ENCODE peak calls at places on chromosome 4, in eight cellular contexts. T is heart left ventricle, D is AG10803, P is mammary epithelial cell, C is mesendoderm, S is upper lobe of right lung, M is H7, O is MM.1S. I is an unnamed sample.

GRCh38 chr4:11805837-11806236 is 377.1 kb upstream of the HS3ST1 start:
- DNase-seq in T (no peak), D (no peak), P (peak), C (peak), S (no peak), M (peak), O (peak), I (peak)

GRCh38 chr4:97589481-97590196 is 553.6 kb downstream of the STPG2 start:
- DNase-seq in T (no peak), D (no peak), P (peak), C (no peak), S (no peak), M (no peak), O (no peak), I (no peak)

GRCh38 chr4:75745192-75745591 is 20.8 kb downstream of the USO1 start:
- DNase-seq in T (no peak), D (peak), P (peak), C (no peak), S (no peak), M (no peak), O (no peak), I (no peak)

GRCh38 chr4:32631824-32632223 is 1911.7 kb downstream of the PCDH7 start:
- DNase-seq in T (no peak), D (no peak), P (no peak), C (no peak), S (no peak), M (peak), O (no peak), I (no peak)

GRCh38 chr4:45438047-45438446 is 685.8 kb downstream of the GABRG1 start:
- DNase-seq in T (no peak), D (no peak), P (peak), C (no peak), S (no peak), M (no peak), O (no peak), I (no peak)

GRCh38 chr4:124177647-124178425 is 534.7 kb downstream of the ANKRD50 start:
- DNase-seq in T (no peak), D (peak), P (peak), C (no peak), S (no peak), M (no peak), O (no peak), I (no peak)

GRCh38 chr4:186946682-186947294 is 223.1 kb upstream of the FAT1 start:
- DNase-seq in T (no peak), D (no peak), P (no peak), C (peak), S (no peak), M (peak), O (no peak), I (peak)

GRCh38 chr4:47838445-47838844 is 578 bp upstream of the CORIN start:
- DNase-seq in T (no peak), D (no peak), P (no peak), C (peak), S (no peak), M (peak), O (no peak), I (no peak)

GRCh38 chr4:48546336-48546735 is 56.3 kb downstream of the ZAR1 start:
- DNase-seq in T (no peak), D (peak), P (peak), C (peak), S (no peak), M (peak), O (peak), I (peak)

GRCh38 chr4:39686997-39687396 is 10.9 kb upstream of the UBE2K start:
- DNase-seq in T (no peak), D (no peak), P (no peak), C (no peak), S (no peak), M (no peak), O (peak), I (no peak)

GRCh38 chr4:139606600-139607301 is 50.7 kb upstream of the SETD7 start:
- DNase-seq in T (no peak), D (peak), P (peak), C (peak), S (no peak), M (no peak), O (peak), I (peak)

GRCh38 chr4:8726344-8726851 is 133.8 kb downstream of the CPZ start:
- DNase-seq in T (no peak), D (no peak), P (no peak), C (peak), S (peak), M (peak), O (no peak), I (no peak)

GRCh38 chr4:182307746-182308145 is 64.5 kb downstream of the TENM3 start:
- DNase-seq in T (no peak), D (peak), P (peak), C (no peak), S (no peak), M (no peak), O (no peak), I (no peak)

GRCh38 chr4:123603165-123603564 is 206.6 kb downstream of the SPRY1 start:
- DNase-seq in T (no peak), D (no peak), P (peak), C (no peak), S (no peak), M (no peak), O (no peak), I (no peak)

GRCh38 chr4:7390366-7390765 is 44.4 kb downstream of the PSAPL1 start:
- DNase-seq in T (no peak), D (no peak), P (no peak), C (no peak), S (no peak), M (peak), O (no peak), I (no peak)

GRCh38 chr4:123397276-123398150 is 918 bp downstream of the SPRY1 start:
- DNase-seq in T (peak), D (peak), P (peak), C (peak), S (peak), M (peak), O (peak), I (no peak)

GRCh38 chr4:47831026-47831689 is 6.7 kb downstream of the CORIN start:
- DNase-seq in T (peak), D (no peak), P (no peak), C (no peak), S (no peak), M (no peak), O (no peak), I (no peak)

GRCh38 chr4:182240161-182241130 is 2.8 kb upstream of the TENM3 start:
- DNase-seq in T (no peak), D (peak), P (no peak), C (peak), S (no peak), M (no peak), O (no peak), I (no peak)

GRCh38 chr4:97548943-97549583 is 594.2 kb downstream of the STPG2 start:
- DNase-seq in T (no peak), D (no peak), P (peak), C (no peak), S (no peak), M (no peak), O (peak), I (no peak)

GRCh38 chr4:997375-998071 is 4.3 kb upstream of the SLC26A1 start:
- DNase-seq in T (peak), D (no peak), P (no peak), C (no peak), S (no peak), M (peak), O (no peak), I (no peak)

GRCh38 chr4:113657834-113658233 is 103.7 kb downstream of the CAMK2D start:
- DNase-seq in T (no peak), D (no peak), P (peak), C (no peak), S (no peak), M (no peak), O (no peak), I (no peak)

GRCh38 chr4:21469438-21470032 is 479.0 kb downstream of the KCNIP4 start:
- DNase-seq in T (no peak), D (peak), P (peak), C (peak), S (no peak), M (no peak), O (peak), I (peak)

GRCh38 chr4:88569944-88570455 is 22.3 kb upstream of the HERC3 start:
- DNase-seq in T (no peak), D (peak), P (no peak), C (peak), S (no peak), M (no peak), O (no peak), I (no peak)

GRCh38 chr4:109703664-109704351 is 563 bp upstream of the CASP6 start:
- DNase-seq in T (no peak), D (no peak), P (no peak), C (no peak), S (no peak), M (no peak), O (no peak), I (no peak)

GRCh38 chr4:105808459-105809041 is 86.7 kb upstream of the NPNT start:
- DNase-seq in T (no peak), D (peak), P (peak), C (peak), S (no peak), M (no peak), O (no peak), I (no peak)

GRCh38 chr4:3369781-3370660 is 71.7 kb upstream of the HGFAC start:
- DNase-seq in T (peak), D (peak), P (peak), C (peak), S (no peak), M (peak), O (peak), I (peak)

GRCh38 chr4:3469386-3470243 is 6.5 kb downstream of the DOK7 start:
- DNase-seq in T (peak), D (no peak), P (no peak), C (no peak), S (no peak), M (peak), O (no peak), I (no peak)

GRCh38 chr4:160406426-160406825 is 1303.5 kb downstream of the RAPGEF2 start:
- DNase-seq in T (no peak), D (no peak), P (no peak), C (no peak), S (no peak), M (no peak), O (no peak), I (no peak)

GRCh38 chr4:159229164-159229563 is 126.3 kb downstream of the RAPGEF2 start:
- DNase-seq in T (no peak), D (peak), P (peak), C (peak), S (no peak), M (no peak), O (no peak), I (no peak)

GRCh38 chr4:123870283-123870876 is 473.8 kb downstream of the SPRY1 start:
- DNase-seq in T (no peak), D (no peak), P (no peak), C (peak), S (no peak), M (no peak), O (no peak), I (no peak)

GRCh38 chr4:11748169-11748872 is 319.6 kb upstream of the HS3ST1 start:
- DNase-seq in T (no peak), D (no peak), P (peak), C (no peak), S (no peak), M (no peak), O (no peak), I (no peak)

GRCh38 chr4:153643406-153644016 is 40.6 kb upstream of the TLR2 start:
- DNase-seq in T (no peak), D (peak), P (peak), C (peak), S (no peak), M (no peak), O (peak), I (peak)

GRCh38 chr4:158793021-158793420 is 24.2 kb downstream of the FNIP2 start:
- DNase-seq in T (no peak), D (peak), P (peak), C (peak), S (no peak), M (no peak), O (no peak), I (no peak)

GRCh38 chr4:151325320-151326246 is at the start of gene SH3D19:
- DNase-seq in T (peak), D (peak), P (peak), C (peak), S (peak), M (peak), O (peak), I (no peak)

DNA sequence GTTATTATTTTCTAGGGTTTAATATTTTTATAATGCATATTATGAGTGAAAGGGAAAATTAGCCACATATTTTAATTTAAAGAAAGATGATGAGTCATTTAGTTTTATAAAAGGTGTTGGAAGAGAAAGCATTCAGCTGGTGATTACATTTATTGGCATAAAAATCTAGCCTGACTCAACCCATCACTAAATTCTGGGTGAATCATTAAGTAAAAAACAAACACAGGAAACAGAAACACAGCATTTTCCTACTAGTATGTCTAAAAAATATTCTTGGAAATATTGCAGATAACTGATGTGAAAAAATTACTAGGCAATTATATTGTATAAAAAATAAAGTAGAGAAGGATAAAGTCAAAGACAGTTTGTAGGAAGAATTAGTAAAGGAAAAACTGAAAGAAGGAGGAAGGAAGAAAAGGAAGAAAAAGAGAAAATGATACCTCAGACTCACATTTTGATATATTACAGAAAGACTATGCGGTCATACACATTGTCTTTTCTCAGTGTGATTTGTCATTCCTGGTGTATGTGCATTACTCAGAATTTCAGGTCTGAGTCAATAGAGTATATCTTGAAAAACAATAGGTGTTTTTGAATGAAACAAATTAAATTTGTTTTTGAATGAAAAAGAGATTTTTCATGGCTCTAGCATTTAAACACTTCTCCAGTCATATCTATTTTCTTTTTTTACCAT is 48.0 kb upstream of the SPOCK3 start:
- DNase-seq in T (no peak), D (no peak), P (peak), C (no peak), S (no peak), M (no peak), O (no peak), I (no peak)
- H3K4me3 ChIP-seq in T (no peak), D (no peak), P (no peak), C (no peak), S (no peak), M (no peak), O (no peak), I (no peak)

DNA sequence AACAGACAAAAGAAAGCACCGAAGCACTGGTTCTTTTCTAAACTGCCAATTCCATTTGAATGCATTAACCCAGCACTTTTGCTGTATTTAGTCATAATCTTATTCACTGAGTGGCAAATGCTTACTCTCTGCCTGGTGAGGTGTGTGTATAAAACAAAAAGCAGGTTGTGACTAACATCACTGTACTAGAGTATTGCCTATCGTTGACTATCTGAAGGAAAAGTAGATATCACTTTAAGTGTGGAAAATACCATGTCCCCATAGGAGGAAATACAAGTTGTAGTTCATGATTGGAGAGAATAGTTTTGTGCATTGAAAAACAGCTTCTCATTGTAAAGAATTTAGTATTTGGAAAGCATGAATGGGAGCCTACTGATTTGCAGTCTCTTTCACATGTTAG is 2.7 kb downstream of the PDLIM5 start:
- DNase-seq in T (no peak), D (no peak), P (peak), C (no peak), S (no peak), M (no peak), O (no peak), I (no peak)
- H3K4me3 ChIP-seq in T (peak), D (peak), P (peak), C (no peak), S (no peak), M (no peak), O (no peak), I (no peak)

GRCh38 chr4:155866177-155866576 is at the start of gene ASIC5:
- DNase-seq in T (no peak), D (no peak), P (no peak), C (no peak), S (no peak), M (no peak), O (no peak), I (no peak)
- H3K4me3 ChIP-seq in T (no peak), D (no peak), P (no peak), C (no peak), S (no peak), M (no peak), O (no peak), I (no peak)

DNA sequence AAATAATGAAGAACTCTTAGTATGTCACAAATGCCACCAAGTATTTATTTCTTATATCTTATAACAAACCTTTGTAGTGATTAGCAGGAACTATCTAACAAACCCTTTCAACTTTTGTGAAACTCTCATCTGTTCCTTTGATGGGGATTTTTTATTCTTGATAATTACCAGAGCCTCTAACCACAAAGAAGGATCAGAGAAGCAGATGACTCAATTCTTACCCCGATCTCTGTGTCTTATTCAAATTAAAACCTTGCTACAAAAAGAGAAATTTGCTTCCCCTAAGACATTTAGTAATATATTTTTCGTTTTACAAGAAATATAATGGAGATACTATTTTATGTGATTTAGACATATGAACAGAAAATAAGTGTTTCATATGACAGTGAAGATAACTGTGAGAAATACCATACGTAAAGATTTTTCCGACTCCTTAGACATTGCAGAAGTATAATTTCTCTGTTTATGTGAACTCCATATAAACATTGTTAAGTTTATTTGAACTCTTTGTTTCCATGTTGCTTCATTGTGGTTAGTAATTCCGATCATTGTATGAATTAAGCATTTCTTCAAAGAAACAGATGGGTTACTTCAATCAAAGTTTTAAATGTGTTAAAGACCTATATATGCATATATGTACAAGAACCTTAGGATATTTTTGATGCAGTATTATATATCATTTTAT is 205.4 kb downstream of the CFAP299 start:
- DNase-seq in T (no peak), D (peak), P (peak), C (no peak), S (no peak), M (no peak), O (no peak), I (peak)
- H3K4me3 ChIP-seq in T (no peak), D (no peak), P (no peak), C (no peak), S (no peak), M (no peak), O (no peak), I (no peak)

GRCh38 chr4:2363056-2363719 is 55.3 kb downstream of the ZFYVE28 start:
- DNase-seq in T (peak), D (peak), P (no peak), C (no peak), S (peak), M (peak), O (no peak), I (no peak)

GRCh38 chr4:2365054-2365912 is 53.2 kb downstream of the ZFYVE28 start:
- DNase-seq in T (no peak), D (no peak), P (no peak), C (no peak), S (peak), M (peak), O (no peak), I (no peak)

GRCh38 chr4:2363951-2364653 is 54.3 kb downstream of the ZFYVE28 start:
- DNase-seq in T (no peak), D (no peak), P (no peak), C (no peak), S (peak), M (peak), O (no peak), I (no peak)

GRCh38 chr4:2365913-2366210 is 52.6 kb downstream of the ZFYVE28 start:
- DNase-seq in T (no peak), D (no peak), P (no peak), C (no peak), S (peak), M (peak), O (no peak), I (no peak)

DNA sequence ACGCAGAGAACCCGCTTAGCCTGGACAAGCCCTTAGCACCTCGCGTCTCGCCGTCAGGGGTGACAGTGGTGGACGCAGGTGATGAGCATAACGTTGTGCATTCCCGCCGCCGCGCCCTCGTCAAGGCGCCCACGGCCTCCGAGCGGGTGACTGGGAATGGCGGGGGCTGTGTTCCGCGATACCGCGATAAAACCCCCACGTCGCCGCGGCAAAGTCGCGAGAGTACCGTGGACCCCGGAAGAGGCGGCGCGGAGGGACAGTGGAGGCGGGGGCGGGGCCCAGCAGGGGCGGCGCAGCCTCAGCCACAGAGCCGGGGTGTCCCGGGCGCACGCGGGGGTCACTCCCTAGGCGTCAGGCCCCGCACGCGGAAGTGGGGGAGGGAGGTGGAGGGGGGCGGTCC is 53.8 kb downstream of the ZFYVE28 start:
- DNase-seq in T (peak), D (peak), P (peak), C (no peak), S (peak), M (no peak), O (no peak), I (no peak)
- H3K4me3 ChIP-seq in T (peak), D (peak), P (peak), C (no peak), S (peak), M (no peak), O (no peak), I (no peak)

DNA sequence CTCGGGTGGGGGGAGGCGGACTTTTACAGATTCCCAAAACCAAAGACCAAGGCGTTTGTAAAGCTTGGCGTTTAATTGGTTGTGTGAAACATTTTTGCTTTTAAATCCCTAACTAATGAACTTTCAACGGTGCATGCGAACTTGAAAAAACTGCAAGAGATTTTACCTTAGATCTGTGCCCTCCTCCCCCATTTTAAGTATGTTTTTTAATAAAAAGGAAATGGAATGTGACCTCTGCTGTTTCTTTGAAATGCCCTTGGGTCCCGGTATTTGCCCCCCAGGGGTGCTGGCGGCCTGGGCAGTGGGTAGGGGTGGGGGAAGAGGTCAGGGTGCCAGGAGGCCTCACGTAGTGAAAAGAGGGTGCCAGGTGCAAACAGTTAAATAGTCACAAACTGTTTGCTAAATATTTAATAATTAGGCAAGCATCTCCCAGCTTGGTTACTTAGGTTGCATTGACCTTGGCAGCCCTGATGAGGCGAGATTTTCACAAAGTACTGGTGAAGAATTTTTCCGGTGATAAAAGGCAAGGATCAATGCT is 209.8 kb downstream of the NWD2 start:
- DNase-seq in T (no peak), D (no peak), P (no peak), C (no peak), S (no peak), M (peak), O (no peak), I (no peak)
- H3K4me3 ChIP-seq in T (peak), D (no peak), P (peak), C (peak), S (peak), M (peak), O (no peak), I (no peak)